ENCODE peak calls at places on chromosomes 7 and 10, in seven cellular contexts. M is psoas muscle, P is HCT116, Q is kidney, C is AG09309, D is cardiac muscle cell, Y is GM12878. T is an unnamed sample.

GRCh38 chr7:2129376-2130375 is 103.1 kb downstream of the MAD1L1 start:
- DNase-seq in Q (no peak), M (no peak), P (no peak), Y (no peak), C (no peak), D (no peak), T (no peak)

GRCh38 chr10:71776528-71776927 is 3.2 kb upstream of the VSIR start:
- DNase-seq in M (no peak), Q (peak; percentile 33), P (no peak), D (no peak), C (no peak), Y (no peak), T (no peak)

GRCh38 chr7:21758286-21758685 is 187.4 kb downstream of the CDCA7L start:
- DNase-seq in C (no peak), D (no peak), Y (no peak), M (no peak), Q (no peak), P (no peak), T (no peak)

GRCh38 chr10:94630017-94630688 is 53.4 kb upstream of the CYP2C18 start:
- DNase-seq in M (no peak), D (peak; percentile 42), Q (no peak), Y (no peak), C (no peak), P (peak; percentile 24), T (no peak)

GRCh38 chr10:71921319-71922027 is 42.7 kb upstream of the CHST3 start:
- DNase-seq in P (no peak), D (peak; percentile 77), Q (no peak), C (no peak), M (peak; percentile 77), Y (no peak), T (no peak)

GRCh38 chr10:18254086-18254485 is 113.9 kb downstream of the CACNB2 start:
- DNase-seq in M (no peak), Q (no peak), Y (no peak), C (no peak), D (no peak), P (no peak), T (no peak)

GRCh38 chr10:21927601-21928000 is 75.9 kb downstream of the DNAJC1 start:
- DNase-seq in Q (no peak), C (peak; percentile 21), M (no peak), Y (no peak), D (peak; percentile 85), P (no peak), T (peak; percentile 72)

GRCh38 chr7:82081644-82082224 is 311.9 kb upstream of the HGF start:
- DNase-seq in D (no peak), C (no peak), Y (no peak), P (no peak), M (peak; percentile 9), Q (peak; percentile 37), T (no peak)

GRCh38 chr10:67046507-67046906 is 120.7 kb downstream of the LRRTM3 start:
- DNase-seq in C (no peak), Y (no peak), D (no peak), P (no peak), Q (no peak), M (no peak), T (no peak)

GRCh38 chr10:6574777-6575176 is 5.3 kb downstream of the PRKCQ start:
- DNase-seq in C (no peak), M (no peak), D (no peak), Q (no peak), Y (no peak), P (no peak), T (no peak)

GRCh38 chr10:11331706-11332105 is 279.7 kb downstream of the USP6NL start:
- DNase-seq in M (no peak), Q (no peak), P (no peak), C (no peak), Y (no peak), D (peak; percentile 31), T (no peak)

GRCh38 chr10:120253131-120253530 is 203.9 kb upstream of the PLPP4 start:
- DNase-seq in C (no peak), P (no peak), D (no peak), Q (no peak), Y (no peak), M (no peak), T (no peak)

GRCh38 chr10:97851341-97852001 is 1.8 kb downstream of the GOLGA7B start:
- DNase-seq in D (no peak), P (no peak), C (no peak), M (no peak), Q (no peak), Y (no peak), T (no peak)

GRCh38 chr10:17115683-17116082 is 13.9 kb downstream of the CUBN start:
- DNase-seq in Y (no peak), D (peak; percentile 27), Q (no peak), P (peak; percentile 18), C (no peak), M (no peak), T (no peak)

GRCh38 chr10:78634835-78635234 is 433.9 kb upstream of the ZMIZ1 start:
- DNase-seq in C (no peak), D (peak; percentile 79), M (no peak), P (no peak), Q (no peak), Y (no peak), T (no peak)

DNA sequence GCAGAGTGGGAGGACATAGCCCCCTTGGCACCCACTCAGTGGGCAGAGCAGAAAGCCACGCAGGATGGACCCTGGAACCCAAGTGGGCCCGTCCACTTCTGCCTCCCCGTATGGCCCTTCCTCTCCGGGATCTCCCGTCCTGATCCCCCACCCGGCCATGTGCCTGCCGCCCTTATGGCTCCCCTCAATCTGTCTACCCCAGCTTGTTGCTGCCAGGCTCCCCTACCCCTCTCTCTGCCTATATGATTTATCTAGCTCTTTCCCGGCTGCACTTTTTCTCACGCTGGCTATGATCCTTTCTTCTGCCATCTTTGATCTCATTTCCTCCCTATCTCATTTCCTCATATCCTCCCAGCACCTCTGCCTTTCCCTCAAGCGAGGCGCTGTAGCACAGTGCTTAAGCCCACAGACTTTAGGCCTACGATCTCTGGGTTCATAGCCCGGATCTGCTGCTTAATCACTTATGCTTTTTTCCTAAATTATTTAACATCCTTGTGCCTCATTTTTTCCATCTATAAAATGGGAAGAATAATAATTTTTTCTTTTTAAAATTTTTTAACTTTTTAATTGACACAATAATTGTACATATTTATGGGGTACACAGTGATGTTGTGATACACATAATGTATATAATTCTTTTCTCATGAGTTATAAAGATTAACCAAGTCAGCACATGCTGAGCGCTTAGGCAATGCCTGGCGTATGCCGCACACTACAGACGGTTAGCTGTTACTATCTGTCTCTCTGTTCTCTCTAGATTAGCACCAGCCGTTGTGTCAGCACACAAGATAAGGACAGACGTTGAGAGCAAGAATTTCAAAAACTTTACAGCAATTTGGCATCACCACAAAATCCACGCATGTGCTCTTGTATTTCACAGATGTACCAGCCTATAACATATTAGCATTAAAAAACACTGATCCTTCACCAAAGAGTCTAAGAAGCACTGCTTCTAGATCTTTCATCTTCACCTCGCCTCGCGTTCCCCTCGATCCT is 18.1 kb downstream of the KCNH2 start:
- DNase-seq in P (no peak), D (peak; percentile 81), Q (no peak), Y (no peak), M (no peak), C (no peak), T (no peak)
- H3K4me3 ChIP-seq in P (no peak overlapping the region), D (no peak overlapping the region), Q (no peak overlapping the region), Y (no peak overlapping the region), M (no peak overlapping the region), C (no peak overlapping the region), T (no peak overlapping the region)

GRCh38 chr7:127588697-127589482 is 679 bp downstream of the ARF5 start:
- DNase-seq in Q (peak; percentile 84), C (no peak), D (peak; percentile 58), Y (no peak), P (peak; percentile 29), M (peak; percentile 41), T (no peak)
- TF ChIP-seq CTCF in Q (peak; percentile 50), C (peak; percentile 77), D (peak; percentile 65), Y (peak; percentile 68), P (peak; percentile 55), M (peak; percentile 27), T (peak; percentile 79)

DNA sequence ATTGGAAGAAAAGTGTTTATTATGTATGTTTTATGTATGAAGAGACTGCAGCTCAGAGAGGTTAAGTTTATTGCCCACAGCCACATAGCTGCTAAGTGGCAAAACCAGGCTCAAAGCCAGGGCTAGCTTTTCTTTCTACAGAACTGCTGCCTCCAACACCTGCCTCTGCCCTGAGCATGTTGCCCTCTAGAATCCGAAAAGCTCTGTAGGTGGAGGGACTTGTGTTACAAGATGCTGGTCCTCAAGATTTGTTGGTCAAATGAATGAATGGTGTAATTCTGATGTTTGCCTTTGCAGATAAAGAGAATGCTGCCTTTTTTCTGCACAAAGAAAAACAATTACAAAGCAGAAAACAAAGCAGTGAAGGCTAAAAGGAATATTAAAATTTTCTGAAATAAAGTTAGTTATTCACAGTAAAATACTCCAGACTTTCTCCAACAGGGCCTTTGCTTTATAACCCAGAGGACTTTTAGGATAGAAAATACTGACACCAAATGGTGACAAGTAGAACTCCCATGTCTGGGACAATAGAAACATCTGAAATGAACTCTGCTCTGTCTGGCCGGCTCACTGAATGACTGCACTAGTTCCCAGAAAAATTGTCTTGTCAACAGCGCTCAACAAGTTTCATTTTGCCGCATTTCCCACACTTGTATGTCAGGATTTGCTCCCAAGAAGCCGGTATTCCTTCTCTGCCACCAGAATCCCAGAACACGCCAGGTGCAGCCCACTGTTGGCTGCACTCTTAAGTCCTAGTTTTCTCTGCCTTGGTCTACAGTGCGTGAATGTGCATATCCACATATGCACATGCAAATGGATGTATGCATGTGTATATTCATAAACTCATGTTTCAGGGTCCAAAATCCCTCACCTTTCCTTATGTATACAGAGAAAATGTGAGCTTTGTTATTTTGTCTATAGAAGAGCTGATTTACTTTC is 11.0 kb upstream of the DNTT start:
- DNase-seq in M (no peak), Y (no peak), P (peak; percentile 47), D (peak; percentile 59), Q (no peak), C (peak; percentile 21), T (peak; percentile 9)
- H3K4me3 ChIP-seq in M (no peak overlapping the region), Y (no peak overlapping the region), P (no peak overlapping the region), D (no peak overlapping the region), Q (no peak overlapping the region), C (no peak overlapping the region), T (no peak overlapping the region)

GRCh38 chr7:98755138-98755898 is 114.5 kb downstream of the TMEM130 start:
- DNase-seq in P (no peak), C (no peak), Y (no peak), D (no peak), M (no peak), Q (no peak), T (no peak)
- TF ChIP-seq CTCF in P (peak; percentile 21), C (no peak), Y (peak; percentile 48), D (no peak), M (no peak), Q (no peak), T (no peak)

GRCh38 chr10:86391236-86391840 is 24.7 kb upstream of the GRID1 start:
- DNase-seq in P (no peak), Q (no peak), D (no peak), Y (no peak), C (no peak), M (no peak), T (no peak)
- H3K4me3 ChIP-seq in P (no peak overlapping the region), Q (no peak overlapping the region), D (no peak overlapping the region), Y (peak overlapping the region; percentile 87), C (no peak overlapping the region), M (no peak overlapping the region), T (no peak overlapping the region)

GRCh38 chr10:132942101-132942739 is at the start of gene CFAP46:
- DNase-seq in C (no peak), P (peak; percentile 18), D (peak; percentile 75), Q (peak; percentile 84), M (peak; percentile 55), Y (no peak), T (no peak)
- TF ChIP-seq CTCF in C (no peak), P (no peak), D (no peak), Q (peak; percentile 2), M (no peak), Y (no peak), T (no peak)